ENCODE peak calls at places on chromosomes 1 and 21, in eight cellular contexts. J, U, S, A, I, L, K and Y are unnamed samples. For H3K27me3 and H3K4me1, the result is how much of the 10 kb centered on the place peaks cover.

GRCh38 chr1:183827801-183828200 is 22.9 kb downstream of the RGL1 start:
- DNase-seq in J (no peak), U (no peak), S (no peak), A (no peak), I (no peak), L (no peak), K (no peak), Y (no peak)

GRCh38 chr1:170239445-170239844 is 93.7 kb downstream of the NTMT2 start:
- DNase-seq in J (peak), U (no peak), S (no peak), A (peak), I (no peak), L (no peak), K (no peak), Y (no peak)

GRCh38 chr21:33401617-33401967 is 1.6 kb upstream of the IFNGR2 start:
- DNase-seq in J (peak), U (no peak), S (no peak), A (peak), I (no peak), L (no peak), K (no peak), Y (peak)

GRCh38 chr1:6007318-6008083 is 15.3 kb upstream of the NPHP4 start:
- DNase-seq in J (no peak), U (no peak), S (peak), A (no peak), I (peak), L (no peak), K (no peak), Y (peak)

GRCh38 chr1:48109390-48110009 is 112.3 kb upstream of the TRABD2B start:
- DNase-seq in J (peak), U (no peak), S (no peak), A (peak), I (no peak), L (no peak), K (no peak), Y (no peak)

GRCh38 chr1:65939636-65940035 is 146.9 kb downstream of the PDE4B start:
- DNase-seq in J (peak), U (no peak), S (no peak), A (no peak), I (no peak), L (no peak), K (no peak), Y (no peak)

GRCh38 chr1:6801998-6802397 is 16.7 kb downstream of the CAMTA1 start:
- DNase-seq in J (peak), U (no peak), S (no peak), A (peak), I (no peak), L (no peak), K (no peak), Y (no peak)

GRCh38 chr1:83033682-83034081 is 965.2 kb downstream of the TTLL7 start:
- DNase-seq in J (peak), U (no peak), S (no peak), A (peak), I (no peak), L (no peak), K (peak), Y (peak)

GRCh38 chr1:204155881-204156280 is 4.0 kb upstream of the ETNK2 start:
- DNase-seq in J (no peak), U (no peak), S (no peak), A (no peak), I (no peak), L (no peak), K (no peak), Y (no peak)

GRCh38 chr1:209490013-209490412 is 93.5 kb upstream of the CAMK1G start:
- DNase-seq in J (peak), U (no peak), S (no peak), A (peak), I (no peak), L (no peak), K (no peak), Y (peak)

GRCh38 chr1:212254853-212255363 is 30.3 kb upstream of the PPP2R5A start:
- DNase-seq in J (peak), U (no peak), S (no peak), A (no peak), I (no peak), L (no peak), K (no peak), Y (no peak)

GRCh38 chr1:40880813-40881549 is 18.8 kb upstream of the CITED4 start:
- DNase-seq in J (no peak), U (no peak), S (no peak), A (no peak), I (no peak), L (no peak), K (no peak), Y (no peak)

GRCh38 chr1:112507896-112508241 is 896 bp upstream of the WNT2B start:
- DNase-seq in J (peak), U (no peak), S (no peak), A (peak), I (no peak), L (no peak), K (no peak), Y (peak)

GRCh38 chr1:231508941-231509340 is 19.5 kb upstream of the TSNAX start:
- DNase-seq in J (no peak), U (no peak), S (no peak), A (no peak), I (no peak), L (no peak), K (no peak), Y (no peak)

GRCh38 chr1:209769171-209769904 is 13.5 kb downstream of the TRAF3IP3 start:
- DNase-seq in J (peak), U (peak), S (no peak), A (peak), I (peak), L (peak), K (no peak), Y (peak)

GRCh38 chr1:75131593-75132420 is 2.4 kb upstream of the LHX8 start:
- DNase-seq in J (no peak), U (no peak), S (no peak), A (no peak), I (no peak), L (no peak), K (no peak), Y (peak)

GRCh38 chr1:153774780-153775431 is at the start of gene SLC27A3:
- DNase-seq in J (no peak), U (no peak), S (peak), A (peak), I (peak), L (peak), K (no peak), Y (peak)

DNA sequence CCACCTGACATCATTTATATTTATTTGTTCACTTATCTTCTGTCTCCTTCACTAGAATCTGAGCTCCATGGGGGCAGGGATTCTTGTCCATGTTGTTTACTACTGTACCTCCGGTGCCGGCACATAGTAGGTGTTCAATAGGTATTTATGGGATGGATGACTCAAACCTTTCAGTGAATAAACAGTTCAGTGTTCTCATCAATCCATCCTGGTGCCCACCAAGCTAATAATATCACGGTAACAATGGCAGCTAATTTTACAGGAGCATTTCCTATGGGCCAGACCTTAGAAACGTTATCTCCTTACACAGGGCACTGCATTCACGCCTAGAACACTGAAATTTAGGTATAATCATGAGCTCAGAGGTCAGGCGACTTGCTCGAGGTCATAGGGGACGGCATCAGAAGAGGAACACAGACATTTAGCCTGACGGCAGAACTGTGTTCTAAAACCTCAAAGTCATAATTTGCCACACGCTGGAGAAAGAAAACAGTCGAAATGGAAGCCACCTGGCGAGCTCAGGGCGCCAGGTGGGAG is 1.3 kb upstream of the DRAXIN start:
- DNase-seq in J (no peak), U (no peak), S (no peak), A (no peak), I (no peak), L (no peak), K (no peak), Y (no peak)
- H3K27me3 ChIP-seq in J (under half), U (under half), S (under half), A (under half), I (half or more), L (under half), K (half or more), Y (half or more)

GRCh38 chr1:182259963-182260362 is 131.6 kb downstream of the GLUL start:
- DNase-seq in J (no peak), U (no peak), S (no peak), A (no peak), I (no peak), L (no peak), K (no peak), Y (no peak)
- H3K4me3 ChIP-seq in J (no peak), U (no peak), S (no peak), A (no peak), I (no peak), L (no peak), K (no peak), Y (no peak)

GRCh38 chr1:237145379-237145778 is 103.4 kb downstream of the RYR2 start:
- DNase-seq in J (no peak), U (no peak), S (no peak), A (no peak), I (no peak), L (no peak), K (no peak), Y (no peak)
- H3K4me1 ChIP-seq in J (under half), U (under half), S (under half), A (under half), I (under half), L (under half), K (under half), Y (under half)

GRCh38 chr1:11873395-11873794 is 14.7 kb upstream of the NPPB start:
- DNase-seq in J (no peak), U (no peak), S (no peak), A (peak), I (no peak), L (no peak), K (no peak), Y (peak)

GRCh38 chr1:11868331-11868730 is 9.6 kb upstream of the NPPB start:
- DNase-seq in J (no peak), U (no peak), S (no peak), A (no peak), I (no peak), L (no peak), K (no peak), Y (peak)

GRCh38 chr1:11869104-11869503 is 10.4 kb upstream of the NPPB start:
- DNase-seq in J (no peak), U (no peak), S (no peak), A (no peak), I (no peak), L (no peak), K (no peak), Y (no peak)

GRCh38 chr1:11873954-11874562 is 15.3 kb upstream of the NPPB start:
- DNase-seq in J (no peak), U (no peak), S (no peak), A (no peak), I (no peak), L (peak), K (no peak), Y (peak)

GRCh38 chr1:11869650-11870207 is 11.0 kb upstream of the NPPB start:
- DNase-seq in J (no peak), U (no peak), S (no peak), A (no peak), I (no peak), L (no peak), K (no peak), Y (no peak)
- H3K27me3 ChIP-seq in J (under half), U (under half), S (under half), A (under half), I (under half), L (under half), K (under half), Y (under half)

DNA sequence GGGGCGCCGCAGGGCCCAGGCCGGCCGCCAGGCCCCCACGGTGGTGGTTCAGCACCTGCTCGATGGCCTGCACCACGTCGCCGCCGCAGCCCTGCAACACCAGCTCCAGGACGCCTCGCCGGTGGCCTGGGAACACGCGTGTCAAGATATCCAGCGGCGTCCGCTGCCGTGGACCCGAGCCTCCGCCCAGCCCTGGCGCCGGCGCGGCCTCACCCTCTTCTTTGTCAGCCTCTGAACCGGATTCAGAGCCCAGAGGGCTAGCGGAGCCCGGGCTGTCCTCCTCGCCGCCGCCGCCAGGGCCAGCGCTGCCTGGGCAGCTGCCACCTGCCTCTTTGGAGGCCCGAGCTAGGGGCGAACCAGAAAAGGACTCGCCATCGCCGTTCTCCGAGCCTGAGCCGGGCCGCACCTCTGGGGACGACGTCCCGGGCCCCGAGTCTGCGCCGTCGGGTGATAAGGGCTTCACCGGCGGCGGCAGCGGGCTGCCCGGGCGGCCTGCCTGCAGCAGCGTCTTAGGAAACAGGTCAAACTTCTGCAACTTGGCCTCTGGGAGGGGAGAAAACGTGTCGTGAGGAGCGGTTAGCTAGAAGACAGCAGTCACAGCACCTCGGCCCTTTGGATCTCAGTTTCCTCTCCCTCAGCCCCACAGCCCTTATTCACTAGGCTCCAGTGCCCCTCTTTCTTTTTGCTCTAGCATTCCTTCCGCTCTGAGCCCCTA is 3.9 kb downstream of the DMRTA2 start:
- DNase-seq in J (peak), U (no peak), S (peak), A (no peak), I (no peak), L (no peak), K (no peak), Y (peak)
- H3K4me3 ChIP-seq in J (no peak), U (peak), S (no peak), A (no peak), I (no peak), L (peak), K (no peak), Y (no peak)